ENCODE peak calls at places on chromosomes 13 and 19, in five cellular contexts. S is H9, W is uterus, B is heart right ventricle, Q is GM23338. C is an unnamed sample.

GRCh38 chr19:47444388-47444821 is 25.1 kb upstream of the MEIS3 start:
- DNase-seq in S (peak; percentile 64), W (no peak), B (no peak), Q (peak; percentile 76), C (no peak)

GRCh38 chr19:21587117-21587461 is 81.7 kb downstream of the ZNF429 start:
- DNase-seq in S (no peak), W (no peak), B (peak; percentile 24), Q (peak; percentile 56), C (no peak)

GRCh38 chr13:40494513-40494912 is 171.9 kb downstream of the FOXO1 start:
- DNase-seq in S (no peak), W (no peak), B (no peak), Q (no peak), C (no peak)

GRCh38 chr19:49977846-49978245 is 16.9 kb upstream of the SIGLEC11 start:
- DNase-seq in S (no peak), W (no peak), B (no peak), Q (no peak), C (no peak)

GRCh38 chr13:109671919-109672318 is 114.5 kb downstream of the IRS2 start:
- DNase-seq in S (no peak), W (no peak), B (no peak), Q (no peak), C (no peak)

GRCh38 chr19:16773939-16774338 is 54.3 kb downstream of the NWD1 start:
- DNase-seq in S (no peak), W (no peak), B (no peak), Q (no peak), C (no peak)

GRCh38 chr19:21483589-21484170 is 21.7 kb upstream of the ZNF429 start:
- DNase-seq in S (peak; percentile 84), W (peak; percentile 63), B (peak; percentile 16), Q (peak; percentile 91), C (no peak)

GRCh38 chr19:2740314-2740656 is 468 bp upstream of the SLC39A3 start:
- DNase-seq in S (no peak), W (no peak), B (no peak), Q (no peak), C (no peak)

GRCh38 chr13:50990050-50990449 is 80.5 kb downstream of the RNASEH2B start:
- DNase-seq in S (no peak), W (no peak), B (no peak), Q (no peak), C (no peak)

GRCh38 chr13:27455331-27455855 is 5.0 kb upstream of the MTIF3 start:
- DNase-seq in S (peak; percentile 47), W (no peak), B (no peak), Q (peak; percentile 45), C (no peak)

GRCh38 chr13:45249662-45250061 is 48.8 kb upstream of the KCTD4 start:
- DNase-seq in S (no peak), W (no peak), B (no peak), Q (no peak), C (no peak)

GRCh38 chr19:10565567-10566407 is at the start of gene KRI1:
- DNase-seq in S (peak; percentile 97), W (peak; percentile 99), B (peak; percentile 98), Q (peak; percentile 98), C (peak; percentile 99)

GRCh38 chr19:57334191-57334590 is 13.9 kb downstream of the ZNF543 start:
- DNase-seq in S (no peak), W (no peak), B (no peak), Q (no peak), C (no peak)

GRCh38 chr13:32300920-32301319 is 14.2 kb downstream of the ZAR1L start:
- DNase-seq in S (no peak), W (no peak), B (no peak), Q (no peak), C (no peak)

GRCh38 chr13:86383151-86383550 is 583.9 kb upstream of the SLITRK6 start:
- DNase-seq in S (no peak), W (no peak), B (no peak), Q (no peak), C (no peak)

GRCh38 chr13:61685683-61686013 is 270.0 kb upstream of the PCDH20 start:
- DNase-seq in S (peak; percentile 63), W (no peak), B (no peak), Q (peak; percentile 66), C (no peak)

GRCh38 chr13:46173656-46174055 is 8.3 kb downstream of the LCP1 start:
- DNase-seq in S (no peak), W (no peak), B (no peak), Q (no peak), C (no peak)

GRCh38 chr13:80341098-80341701 is at the start of gene SPRY2:
- DNase-seq in S (peak; percentile 96), W (peak; percentile 89), B (peak; percentile 94), Q (peak; percentile 97), C (peak; percentile 99)

GRCh38 chr19:53977991-53978731 is 13.3 kb upstream of the CACNG6 start:
- DNase-seq in S (peak; percentile 99), W (peak; percentile 21), B (peak; percentile 78), Q (peak; percentile 100), C (peak; percentile 57)

GRCh38 chr13:30253830-30254229 is 53.5 kb downstream of the KATNAL1 start:
- DNase-seq in S (no peak), W (no peak), B (no peak), Q (no peak), C (no peak)

GRCh38 chr13:73190477-73190876 is 131.7 kb downstream of the KLF5 start:
- DNase-seq in S (no peak), W (peak; percentile 15), B (no peak), Q (no peak), C (no peak)

GRCh38 chr19:17479325-17479791 is 9.0 kb downstream of the SLC27A1 start:
- DNase-seq in S (no peak), W (no peak), B (no peak), Q (no peak), C (no peak)

GRCh38 chr13:56347014-56347413 is 793.7 kb upstream of the PRR20A start:
- DNase-seq in S (no peak), W (no peak), B (no peak), Q (no peak), C (no peak)

GRCh38 chr13:94345374-94346195 is 133.9 kb downstream of the DCT start:
- DNase-seq in S (no peak), W (no peak), B (no peak), Q (no peak), C (no peak)

GRCh38 chr19:38653028-38653571 is 5.7 kb downstream of the ACTN4 start:
- DNase-seq in S (no peak), W (no peak), B (no peak), Q (no peak), C (peak; percentile 39)

DNA sequence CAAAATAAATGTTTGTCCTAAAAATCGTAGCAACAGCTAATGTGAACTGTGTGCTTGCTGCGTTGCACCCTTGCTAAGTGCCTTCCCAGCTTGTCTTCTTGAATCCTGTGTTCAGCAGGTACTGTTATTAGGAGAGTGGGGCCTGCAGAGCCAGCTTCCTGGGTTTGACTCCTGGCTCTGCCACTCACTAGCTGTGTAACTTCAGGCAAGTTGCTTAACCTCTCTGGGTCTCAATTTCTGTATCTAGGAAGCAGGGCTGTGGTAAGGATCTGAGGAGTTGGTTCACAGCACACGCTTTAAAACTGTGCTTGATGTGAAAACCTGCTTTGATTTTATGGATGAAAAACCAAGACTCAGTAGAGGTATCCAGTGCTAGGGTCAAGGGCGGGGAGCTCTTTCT is 10.0 kb downstream of the NFIX start:
- DNase-seq in S (no peak), W (no peak), B (no peak), Q (no peak), C (no peak)
- H3K27me3 ChIP-seq in S (peaks cover 38% of the 10 kb centered on the region), W (no peaks in the 10 kb centered on the region), B (no peaks in the 10 kb centered on the region), Q (peaks cover 86% of the 10 kb centered on the region), C (no peaks in the 10 kb centered on the region)

GRCh38 chr19:23800281-23800680 is 41.6 kb upstream of the ZNF681 start:
- DNase-seq in S (no peak), W (no peak), B (no peak), Q (no peak), C (no peak)

GRCh38 chr19:23800868-23801267 is 42.2 kb upstream of the ZNF681 start:
- DNase-seq in S (no peak), W (no peak), B (no peak), Q (no peak), C (no peak)

GRCh38 chr19:23802290-23802689 is 43.6 kb upstream of the ZNF681 start:
- DNase-seq in S (no peak), W (no peak), B (no peak), Q (no peak), C (no peak)

GRCh38 chr19:23801798-23802197 is 43.1 kb upstream of the ZNF681 start:
- DNase-seq in S (no peak), W (no peak), B (no peak), Q (no peak), C (no peak)

DNA sequence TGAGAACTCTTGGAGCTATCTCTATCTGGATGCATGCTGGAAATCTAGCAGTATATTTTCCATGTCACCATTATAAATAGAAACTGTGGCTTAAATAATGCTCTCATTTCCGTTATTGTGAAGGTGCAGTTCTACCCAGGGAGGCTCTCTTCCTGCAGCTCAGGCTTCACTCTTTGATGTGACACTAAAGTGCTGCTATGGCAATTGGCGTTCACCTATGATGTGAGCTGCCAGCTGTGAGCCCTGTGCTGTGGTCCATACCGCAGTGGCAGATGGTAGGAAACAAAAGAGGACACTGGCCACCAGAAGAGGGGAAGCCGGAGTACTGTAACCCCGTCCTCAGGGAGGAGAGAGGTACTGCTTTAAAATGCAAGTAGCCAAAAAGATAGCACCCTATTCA is 40.6 kb upstream of the ZNF681 start:
- DNase-seq in S (no peak), W (no peak), B (no peak), Q (no peak), C (no peak)
- H3K27ac ChIP-seq in S (no peak overlapping the region), W (no peak overlapping the region), B (no peak overlapping the region), Q (no peak overlapping the region), C (no peak overlapping the region)

GRCh38 chr19:33641261-33641660 is 19.5 kb downstream of the CHST8 start:
- DNase-seq in S (no peak), W (no peak), B (no peak), Q (no peak), C (no peak)
- H3K27me3 ChIP-seq in S (no peaks in the 10 kb centered on the region), W (no peaks in the 10 kb centered on the region), B (peaks cover 46% of the 10 kb centered on the region), Q (no peaks in the 10 kb centered on the region), C (peaks cover 20% of the 10 kb centered on the region)

DNA sequence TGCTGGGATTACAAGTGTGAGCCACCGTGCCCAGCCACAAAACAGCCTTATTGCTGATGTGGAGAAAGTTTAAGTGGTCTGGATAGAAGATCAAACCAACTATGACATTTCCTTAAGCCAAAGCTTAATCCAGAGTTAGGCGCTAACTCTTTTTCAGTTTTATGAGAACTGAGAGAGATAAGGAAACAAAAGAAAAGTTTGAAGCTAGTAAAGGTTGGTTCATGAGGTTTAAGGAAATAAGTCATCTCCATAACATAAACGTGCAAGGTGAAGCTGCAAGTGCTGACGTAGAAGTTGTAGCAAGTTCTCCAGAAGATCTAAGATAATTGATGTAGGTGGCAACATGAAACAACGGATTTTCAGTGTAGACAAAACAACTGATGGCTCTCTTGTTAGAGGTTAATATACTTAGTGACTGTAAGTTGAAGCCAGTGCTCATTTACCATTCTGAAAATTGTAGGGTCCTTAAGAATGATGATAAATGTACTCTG is 41.6 kb downstream of the ZMYM2 start:
- DNase-seq in S (no peak), W (no peak), B (no peak), Q (no peak), C (no peak)
- H3K27ac ChIP-seq in S (no peak overlapping the region), W (no peak overlapping the region), B (no peak overlapping the region), Q (no peak overlapping the region), C (no peak overlapping the region)

GRCh38 chr19:55354698-55355212 is at the start of gene COX6B2:
- DNase-seq in S (no peak), W (no peak), B (no peak), Q (peak; percentile 63), C (no peak)
- H3K27me3 ChIP-seq in S (peaks cover 17% of the 10 kb centered on the region), W (peaks cover 36% of the 10 kb centered on the region), B (peaks cover 66% of the 10 kb centered on the region), Q (peaks cover 63% of the 10 kb centered on the region), C (peaks cover 49% of the 10 kb centered on the region)

C was measured in SJSA1.